ENCODE peak calls at places on chromosomes 13 and 19, in eight cellular contexts. One of them, this sample, is unnamed.

GRCh38 chr19:16366433-16367268 is 42.0 kb downstream of the KLF2 start:
- DNase-seq in renal cortical epithelial cell: no peak
- DNase-seq in hypothalamus: no peak
- DNase-seq in stimulated activated CD4-positive, alpha-beta T cell treated with anti-CD3 and anti-CD28 coated beads, Interleukin-2, amount 100 ng/mL, for 4 hours: peak
- DNase-seq in amniotic stem cell: no peak
- DNase-seq in psoas muscle: peak
- DNase-seq in stomach: no peak
- DNase-seq in GF-D8: peak
- DNase-seq in this sample: peak

GRCh38 chr13:24925318-24926231 is 161.6 kb downstream of the RNF17 start:
- DNase-seq in renal cortical epithelial cell: no peak
- DNase-seq in hypothalamus: no peak
- DNase-seq in stimulated activated CD4-positive, alpha-beta T cell treated with anti-CD3 and anti-CD28 coated beads, Interleukin-2, amount 100 ng/mL, for 4 hours: no peak
- DNase-seq in amniotic stem cell: no peak
- DNase-seq in psoas muscle: no peak
- DNase-seq in stomach: no peak
- DNase-seq in GF-D8: no peak
- DNase-seq in this sample: no peak

GRCh38 chr13:59229861-59230260 is 933.9 kb downstream of the DIAPH3 start:
- DNase-seq in renal cortical epithelial cell: no peak
- DNase-seq in hypothalamus: no peak
- DNase-seq in stimulated activated CD4-positive, alpha-beta T cell treated with anti-CD3 and anti-CD28 coated beads, Interleukin-2, amount 100 ng/mL, for 4 hours: no peak
- DNase-seq in amniotic stem cell: no peak
- DNase-seq in psoas muscle: no peak
- DNase-seq in stomach: no peak
- DNase-seq in GF-D8: no peak
- DNase-seq in this sample: no peak

GRCh38 chr19:7887408-7888144 is 734 bp upstream of the LRRC8E start:
- DNase-seq in renal cortical epithelial cell: no peak
- DNase-seq in hypothalamus: no peak
- DNase-seq in stimulated activated CD4-positive, alpha-beta T cell treated with anti-CD3 and anti-CD28 coated beads, Interleukin-2, amount 100 ng/mL, for 4 hours: no peak
- DNase-seq in amniotic stem cell: no peak
- DNase-seq in psoas muscle: no peak
- DNase-seq in stomach: no peak
- DNase-seq in GF-D8: no peak
- DNase-seq in this sample: no peak

GRCh38 chr13:36362251-36362650 is 16.1 kb upstream of the SPART start:
- DNase-seq in renal cortical epithelial cell: peak
- DNase-seq in hypothalamus: no peak
- DNase-seq in stimulated activated CD4-positive, alpha-beta T cell treated with anti-CD3 and anti-CD28 coated beads, Interleukin-2, amount 100 ng/mL, for 4 hours: no peak
- DNase-seq in amniotic stem cell: peak
- DNase-seq in psoas muscle: no peak
- DNase-seq in stomach: no peak
- DNase-seq in GF-D8: no peak
- DNase-seq in this sample: no peak

GRCh38 chr19:6580313-6580712 is 10.6 kb downstream of the CD70 start:
- DNase-seq in renal cortical epithelial cell: peak
- DNase-seq in hypothalamus: no peak
- DNase-seq in stimulated activated CD4-positive, alpha-beta T cell treated with anti-CD3 and anti-CD28 coated beads, Interleukin-2, amount 100 ng/mL, for 4 hours: no peak
- DNase-seq in amniotic stem cell: no peak
- DNase-seq in psoas muscle: no peak
- DNase-seq in stomach: no peak
- DNase-seq in GF-D8: no peak
- DNase-seq in this sample: no peak

GRCh38 chr19:54430306-54431254 is 15.3 kb downstream of the TTYH1 start:
- DNase-seq in renal cortical epithelial cell: no peak
- DNase-seq in hypothalamus: peak
- DNase-seq in stimulated activated CD4-positive, alpha-beta T cell treated with anti-CD3 and anti-CD28 coated beads, Interleukin-2, amount 100 ng/mL, for 4 hours: peak
- DNase-seq in amniotic stem cell: no peak
- DNase-seq in psoas muscle: peak
- DNase-seq in stomach: no peak
- DNase-seq in GF-D8: no peak
- DNase-seq in this sample: no peak

GRCh38 chr13:27920677-27921420 is 1.0 kb downstream of the PDX1 start:
- DNase-seq in renal cortical epithelial cell: no peak
- DNase-seq in hypothalamus: no peak
- DNase-seq in stimulated activated CD4-positive, alpha-beta T cell treated with anti-CD3 and anti-CD28 coated beads, Interleukin-2, amount 100 ng/mL, for 4 hours: no peak
- DNase-seq in amniotic stem cell: no peak
- DNase-seq in psoas muscle: no peak
- DNase-seq in stomach: no peak
- DNase-seq in GF-D8: no peak
- DNase-seq in this sample: no peak

GRCh38 chr19:15452111-15453047 is 2.6 kb upstream of the WIZ start:
- DNase-seq in renal cortical epithelial cell: peak
- DNase-seq in hypothalamus: no peak
- DNase-seq in stimulated activated CD4-positive, alpha-beta T cell treated with anti-CD3 and anti-CD28 coated beads, Interleukin-2, amount 100 ng/mL, for 4 hours: no peak
- DNase-seq in amniotic stem cell: no peak
- DNase-seq in psoas muscle: peak
- DNase-seq in stomach: peak
- DNase-seq in GF-D8: no peak
- DNase-seq in this sample: peak

GRCh38 chr13:112351825-112352224 is 24.3 kb upstream of the SPACA7 start:
- DNase-seq in renal cortical epithelial cell: no peak
- DNase-seq in hypothalamus: no peak
- DNase-seq in stimulated activated CD4-positive, alpha-beta T cell treated with anti-CD3 and anti-CD28 coated beads, Interleukin-2, amount 100 ng/mL, for 4 hours: no peak
- DNase-seq in amniotic stem cell: no peak
- DNase-seq in psoas muscle: no peak
- DNase-seq in stomach: no peak
- DNase-seq in GF-D8: no peak
- DNase-seq in this sample: no peak

This sample was measured in gastrocnemius medialis.